ENCODE peak calls at places on chromosome 22, in ten cellular contexts. C is fibroblast of pulmonary artery; O is AG09319; Y is activated CD4-positive, alpha-beta T cell treated with anti-CD3 and anti-CD28 coated beads, Interleukin-2, amount 10 ng/mL, durations not matched to agents 7 days and 5 days; H is NCI-H1048; D is stimulated activated CD4-positive, alpha-beta T cell treated with anti-CD3 and anti-CD28 coated beads, Interleukin-15, amount 100 ng/mL, for 24 hours; F is cardiac muscle cell; S is activated T-helper 1 cell treated with anti-CD3 and anti-CD28 coated beads, Interleukin-2, amount 50 U/mL, for 16 hours; V is stimulated activated CD8-positive, alpha-beta memory T cell treated with anti-CD3 and anti-CD28 coated beads, Interleukin-15, amount 100 ng/mL, for 1 hour; B is RWPE2. A is an unnamed sample.

GRCh38 chr22:25746012-25746373 is 4.0 kb downstream of the MYO18B start:
- DNase-seq in S (no peak), V (no peak), Y (no peak), D (no peak), B (no peak), H (no peak), F (no peak), C (peak; percentile 53), O (no peak), A (no peak)

GRCh38 chr22:36136988-36137387 is 23.6 kb downstream of the APOL3 start:
- DNase-seq in F (no peak), O (no peak), B (no peak), Y (no peak), D (no peak), H (no peak), C (peak; percentile 35), V (no peak), S (no peak), A (no peak)

GRCh38 chr22:20205964-20206708 is 55.3 kb upstream of the CCDC188 start:
- DNase-seq in S (peak; percentile 43), C (peak; percentile 75), V (peak; percentile 28), Y (peak; percentile 78), B (no peak), F (peak; percentile 49), H (no peak), O (peak; percentile 57), D (peak; percentile 82), A (peak; percentile 70)

GRCh38 chr22:42285604-42286003 is 15.2 kb upstream of the TCF20 start:
- DNase-seq in D (no peak), S (no peak), O (no peak), Y (no peak), H (no peak), F (no peak), B (no peak), C (no peak), V (no peak), A (no peak)

GRCh38 chr22:43824724-43825485 is 12.8 kb upstream of the EFCAB6 start:
- DNase-seq in V (no peak), C (no peak), S (no peak), B (no peak), Y (no peak), H (no peak), D (no peak), O (no peak), F (no peak), A (no peak)

GRCh38 chr22:48240935-48241230 is 1478.4 kb downstream of the TBC1D22A start:
- DNase-seq in H (no peak), D (no peak), C (no peak), S (no peak), F (no peak), O (no peak), B (no peak), V (no peak), Y (no peak), A (no peak)

GRCh38 chr22:46961591-46962290 is 199.3 kb downstream of the TBC1D22A start:
- DNase-seq in H (no peak), F (no peak), C (no peak), B (no peak), O (no peak), Y (no peak), D (no peak), S (no peak), V (no peak), A (no peak)

GRCh38 chr22:38750638-38751037 is 5.2 kb downstream of the SUN2 start:
- DNase-seq in V (no peak), C (no peak), B (no peak), D (no peak), Y (no peak), S (no peak), F (no peak), O (no peak), H (no peak), A (no peak)

A was measured in GM23338.